ENCODE peak calls at places on chromosome 22, in eight cellular contexts. S is left ventricle myocardium inferior; M is fibroblast of pulmonary artery; I is CD8-positive, alpha-beta memory T cell; Q is trophoblast cell; X is colonic mucosa; Z is transverse colon; F is mucosa of descending colon. T is an unnamed sample.

GRCh38 chr22:47106806-47107205 is 344.4 kb downstream of the TBC1D22A start:
- DNase-seq in X (no peak), M (no peak), Z (no peak), I (no peak), F (no peak), S (no peak), Q (no peak), T (no peak)

GRCh38 chr22:26986884-26987283 is 329.5 kb downstream of the MIAT start:
- DNase-seq in Z (no peak), F (no peak), X (no peak), I (no peak), M (no peak), Q (no peak), S (no peak), T (no peak)

GRCh38 chr22:30557243-30557642 is 10.7 kb upstream of the SEC14L6 start:
- DNase-seq in F (no peak), S (no peak), Q (no peak), I (no peak), M (no peak), X (no peak), Z (no peak), T (no peak)

GRCh38 chr22:48316876-48317250 is 1510.8 kb downstream of the BRD1 start:
- DNase-seq in I (no peak), S (no peak), Q (no peak), Z (no peak), X (no peak), M (no peak), F (peak), T (no peak)

GRCh38 chr22:17951315-17951714 is 73.0 kb downstream of the MICAL3 start:
- DNase-seq in M (no peak), F (no peak), Z (no peak), S (no peak), X (no peak), Q (no peak), I (no peak), T (no peak)

GRCh38 chr22:25202290-25202921 is 2.7 kb downstream of the CRYBB3 start:
- DNase-seq in M (peak), F (no peak), Q (peak), X (peak), I (peak), S (peak), Z (peak), T (peak)

GRCh38 chr22:35995772-35996171 is 32.9 kb downstream of the RBFOX2 start:
- DNase-seq in I (no peak), Q (peak), F (no peak), Z (peak), X (peak), S (peak), M (peak), T (no peak)

GRCh38 chr22:44261861-44262595 is 50.7 kb downstream of the SHISAL1 start:
- DNase-seq in X (no peak), Q (no peak), S (peak), I (no peak), M (no peak), F (no peak), Z (no peak), T (no peak)

GRCh38 chr22:39634530-39635399 is 64.2 kb downstream of the CACNA1I start:
- DNase-seq in S (no peak), I (no peak), X (peak), F (no peak), M (peak), Q (peak), Z (peak), T (no peak)

GRCh38 chr22:22919041-22919440 is 31.4 kb downstream of the IGLL5 start:
- DNase-seq in F (no peak), I (no peak), S (no peak), M (no peak), Z (no peak), X (no peak), Q (no peak), T (no peak)

GRCh38 chr22:39332441-39333064 is 13.1 kb upstream of the RPL3 start:
- DNase-seq in I (no peak), Z (no peak), Q (no peak), X (no peak), S (no peak), F (no peak), M (no peak), T (peak)

DNA sequence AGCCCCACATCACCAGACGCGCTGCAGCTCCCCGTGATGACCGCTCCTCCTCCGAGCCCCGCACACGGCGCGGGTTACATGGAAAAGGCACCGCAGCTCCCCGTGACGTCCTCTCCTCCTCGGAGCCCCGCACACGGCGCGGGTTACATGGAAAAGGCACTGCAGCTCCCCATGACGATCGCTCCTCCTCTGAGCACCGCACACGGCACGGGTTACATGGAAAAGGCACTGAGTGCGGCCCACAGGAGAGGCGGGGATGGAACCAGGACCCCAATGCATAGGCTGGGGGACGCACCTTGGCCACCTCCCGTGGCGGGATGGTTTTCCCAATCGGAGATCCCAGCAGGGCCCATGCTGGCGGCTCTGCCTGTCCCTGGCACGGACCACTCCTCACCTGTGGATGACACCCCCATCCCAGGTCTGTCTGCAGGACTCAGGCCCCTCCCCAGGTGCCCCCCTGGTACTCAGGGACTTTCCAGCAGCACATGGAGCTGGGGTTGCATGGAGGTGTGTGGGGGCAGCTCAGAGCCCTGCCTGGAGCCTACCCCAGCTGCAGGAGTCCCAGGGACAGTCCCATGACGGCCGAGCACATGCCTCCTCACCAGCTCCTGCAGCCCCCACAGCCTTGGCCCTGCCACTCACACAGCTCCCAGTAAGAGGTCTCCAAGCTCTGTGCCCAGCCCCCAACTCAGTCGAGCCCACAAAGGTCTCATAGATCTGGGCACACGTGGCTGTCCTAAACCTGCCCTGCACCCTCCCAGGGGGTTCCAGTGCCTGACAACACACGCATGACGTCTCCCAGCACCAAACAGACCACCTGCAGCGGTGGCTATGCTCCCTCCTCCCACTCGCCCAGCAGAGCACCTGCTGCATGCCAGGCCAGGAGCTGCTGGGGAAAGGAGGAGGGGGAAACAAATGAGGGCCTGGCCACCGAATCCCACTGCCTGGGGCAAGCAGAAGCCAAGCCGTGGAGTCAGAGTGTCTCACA is 166.6 kb downstream of the BRD1 start:
- DNase-seq in I (no peak), Z (peak), X (no peak), Q (no peak), F (no peak), S (no peak), M (no peak), T (no peak)
- H3K4me3 ChIP-seq in I (no peak), Z (no peak), X (no peak), Q (no peak), F (no peak), S (no peak), M (no peak), T (no peak)

DNA sequence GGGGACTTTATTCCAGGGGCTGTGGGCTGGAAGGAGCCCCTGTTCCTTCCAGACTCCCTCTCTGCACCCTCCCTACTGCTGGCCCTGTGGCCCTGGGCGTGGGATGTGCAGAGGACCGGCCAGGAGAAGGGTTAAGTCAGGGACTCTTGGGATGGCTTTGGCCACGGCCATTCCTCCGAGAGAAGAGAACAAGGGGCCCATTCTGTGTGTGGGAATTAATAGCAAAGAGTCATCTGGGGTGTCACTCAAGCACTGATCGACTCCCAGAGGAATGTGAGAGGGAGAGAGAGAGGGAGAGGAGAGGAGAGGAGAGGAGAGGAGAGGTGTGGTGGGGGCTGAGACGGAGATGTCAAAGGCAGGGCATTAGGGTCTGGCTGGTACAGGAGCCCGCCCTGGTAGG is 14.2 kb upstream of the SOX10 start:
- DNase-seq in M (no peak), F (no peak), Z (no peak), Q (no peak), S (no peak), I (no peak), X (no peak), T (peak)
- H3K4me3 ChIP-seq in M (no peak), F (no peak), Z (no peak), Q (no peak), S (no peak), I (no peak), X (no peak), T (no peak)

DNA sequence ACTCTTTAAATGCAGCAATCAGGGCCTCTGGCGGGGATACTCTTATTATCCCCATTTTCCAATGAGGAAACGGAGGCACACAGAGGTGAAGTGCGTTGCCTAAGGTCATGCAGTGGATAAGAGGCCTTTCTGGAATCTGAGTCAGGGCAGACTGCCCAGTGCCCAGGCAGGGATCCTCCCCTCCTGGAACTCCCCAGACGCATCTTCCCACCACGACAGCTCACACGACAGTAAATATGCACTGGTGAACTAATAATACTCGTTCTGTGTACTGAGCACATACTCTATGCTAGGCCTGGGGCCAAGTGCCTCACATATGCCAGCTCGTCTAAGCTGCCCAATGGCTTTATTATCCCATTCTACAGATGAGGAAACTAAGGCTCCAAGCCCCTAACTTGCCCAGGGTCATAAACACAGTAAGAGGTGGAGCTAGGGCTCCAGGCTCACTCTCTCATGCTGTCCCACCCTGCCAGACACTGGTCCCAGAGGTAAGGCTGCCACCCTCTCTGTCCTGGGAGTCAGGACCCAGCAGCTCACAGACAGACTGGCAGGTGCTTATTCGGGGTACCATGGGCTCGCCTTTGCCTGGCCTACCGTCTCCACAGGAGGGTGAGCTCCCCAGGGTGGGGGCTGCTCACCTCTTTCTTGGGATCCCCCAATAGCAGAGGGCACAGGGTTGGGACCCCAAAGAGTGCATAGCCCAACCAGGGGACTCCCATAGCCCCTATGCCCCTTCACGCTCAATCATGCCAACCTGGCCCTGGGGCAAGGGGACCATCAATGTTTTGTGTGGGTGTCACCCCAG is 2.3 kb downstream of the IL2RB start:
- DNase-seq in I (no peak), X (no peak), F (peak), Q (no peak), M (no peak), S (no peak), Z (no peak), T (no peak)
- H3K4me3 ChIP-seq in I (peak), X (peak), F (no peak), Q (no peak), M (no peak), S (no peak), Z (no peak), T (no peak)

GRCh38 chr22:20912494-20912893 is 4.7 kb upstream of the CRKL start:
- DNase-seq in X (no peak), Z (no peak), Q (no peak), S (no peak), F (no peak), I (no peak), M (no peak), T (no peak)
- H3K4me3 ChIP-seq in X (no peak), Z (no peak), Q (no peak), S (no peak), F (no peak), I (no peak), M (no peak), T (no peak)

GRCh38 chr22:29553391-29554224 is at the start of gene THOC5:
- DNase-seq in F (peak), Q (peak), M (peak), I (peak), Z (peak), S (peak), X (peak), T (peak)

GRCh38 chr22:29555065-29555644 is 1.6 kb upstream of the THOC5 start:
- DNase-seq in F (no peak), Z (peak), S (no peak), Q (no peak), I (no peak), M (peak), X (no peak), T (no peak)

GRCh38 chr22:29550005-29550404 is 3.6 kb downstream of the THOC5 start:
- DNase-seq in M (no peak), I (no peak), F (no peak), Z (no peak), X (no peak), S (no peak), Q (no peak), T (no peak)
- H3K4me3 ChIP-seq in M (no peak), I (no peak), F (no peak), Z (no peak), X (no peak), S (no peak), Q (no peak), T (no peak)

T was measured in pancreas.